ENCODE peak calls at places on chromosomes 12 and 14, in five cellular contexts. S, Z, F, R and P are unnamed samples. For H3K36me3 and H3K27me3, the result is how much of the 10 kb centered on the place peaks cover.

GRCh38 chr12:116887897-116888296 is 6.7 kb upstream of the HRK start:
- DNase-seq in S (no peak), Z (no peak), F (no peak), R (no peak), P (no peak)

GRCh38 chr12:126554599-126554998 is 1489.4 kb downstream of the AACS start:
- DNase-seq in S (no peak), Z (no peak), F (peak), R (no peak), P (peak)

GRCh38 chr14:50452285-50452684 is 55.6 kb upstream of the CDKL1 start:
- DNase-seq in S (no peak), Z (no peak), F (no peak), R (no peak), P (no peak)

GRCh38 chr14:95157987-95158712 is 821 bp upstream of the DICER1 start:
- DNase-seq in S (no peak), Z (no peak), F (no peak), R (peak), P (peak)

GRCh38 chr14:51283402-51283825 is 43.4 kb downstream of the TMX1 start:
- DNase-seq in S (no peak), Z (no peak), F (no peak), R (no peak), P (peak)

GRCh38 chr12:47768323-47768811 is 4.7 kb upstream of the SLC48A1 start:
- DNase-seq in S (no peak), Z (no peak), F (no peak), R (no peak), P (no peak)

GRCh38 chr14:52279405-52279804 is 11.9 kb downstream of the PTGDR start:
- DNase-seq in S (no peak), Z (no peak), F (no peak), R (no peak), P (no peak)

GRCh38 chr12:2691001-2691339 is 103.8 kb upstream of the FKBP4 start:
- DNase-seq in S (no peak), Z (peak), F (peak), R (peak), P (peak)

GRCh38 chr12:10301103-10301502 is 6.6 kb upstream of the KLRD1 start:
- DNase-seq in S (no peak), Z (no peak), F (no peak), R (no peak), P (no peak)

GRCh38 chr14:54202288-54202687 is 194.5 kb upstream of the CDKN3 start:
- DNase-seq in S (no peak), Z (no peak), F (no peak), R (no peak), P (no peak)

GRCh38 chr12:68804654-68805591 is 3.1 kb upstream of the MDM2 start:
- DNase-seq in S (no peak), Z (no peak), F (peak), R (no peak), P (peak)

GRCh38 chr14:32578181-32578580 is 249.1 kb downstream of the AKAP6 start:
- DNase-seq in S (no peak), Z (no peak), F (no peak), R (no peak), P (no peak)

GRCh38 chr12:113934060-113934829 is 31.9 kb downstream of the RBM19 start:
- DNase-seq in S (no peak), Z (no peak), F (no peak), R (no peak), P (no peak)

GRCh38 chr14:65958664-65959562 is 527.3 kb upstream of the CCDC196 start:
- DNase-seq in S (no peak), Z (no peak), F (no peak), R (no peak), P (peak)

GRCh38 chr14:105999361-106000028 is 473.1 kb downstream of the TMEM121 start:
- DNase-seq in S (no peak), Z (peak), F (peak), R (peak), P (peak)

GRCh38 chr12:108832730-108833354 is 24.5 kb downstream of the SSH1 start:
- DNase-seq in S (no peak), Z (no peak), F (no peak), R (no peak), P (no peak)

GRCh38 chr12:105455250-105455649 is 124.8 kb downstream of the C12orf75 start:
- DNase-seq in S (no peak), Z (no peak), F (no peak), R (no peak), P (no peak)

GRCh38 chr12:54258286-54258685 is 21.6 kb downstream of the CBX5 start:
- DNase-seq in S (no peak), Z (no peak), F (no peak), R (no peak), P (no peak)

GRCh38 chr12:89062996-89063395 is 289.3 kb downstream of the DUSP6 start:
- DNase-seq in S (no peak), Z (no peak), F (no peak), R (no peak), P (no peak)

GRCh38 chr12:89918172-89918880 is 209.7 kb upstream of the ATP2B1 start:
- DNase-seq in S (no peak), Z (no peak), F (no peak), R (no peak), P (no peak)

GRCh38 chr12:104701756-104702155 is 245.0 kb downstream of the CHST11 start:
- DNase-seq in S (no peak), Z (no peak), F (no peak), R (no peak), P (no peak)

GRCh38 chr12:112175361-112176155 is 50.2 kb downstream of the TRAFD1 start:
- DNase-seq in S (no peak), Z (no peak), F (no peak), R (no peak), P (peak)

GRCh38 chr14:64826333-64826732 is 53.4 kb downstream of the SPTB start:
- DNase-seq in S (no peak), Z (no peak), F (no peak), R (no peak), P (no peak)

GRCh38 chr12:65828711-65829339 is 4.5 kb downstream of the HMGA2 start:
- DNase-seq in S (no peak), Z (no peak), F (no peak), R (no peak), P (no peak)

DNA sequence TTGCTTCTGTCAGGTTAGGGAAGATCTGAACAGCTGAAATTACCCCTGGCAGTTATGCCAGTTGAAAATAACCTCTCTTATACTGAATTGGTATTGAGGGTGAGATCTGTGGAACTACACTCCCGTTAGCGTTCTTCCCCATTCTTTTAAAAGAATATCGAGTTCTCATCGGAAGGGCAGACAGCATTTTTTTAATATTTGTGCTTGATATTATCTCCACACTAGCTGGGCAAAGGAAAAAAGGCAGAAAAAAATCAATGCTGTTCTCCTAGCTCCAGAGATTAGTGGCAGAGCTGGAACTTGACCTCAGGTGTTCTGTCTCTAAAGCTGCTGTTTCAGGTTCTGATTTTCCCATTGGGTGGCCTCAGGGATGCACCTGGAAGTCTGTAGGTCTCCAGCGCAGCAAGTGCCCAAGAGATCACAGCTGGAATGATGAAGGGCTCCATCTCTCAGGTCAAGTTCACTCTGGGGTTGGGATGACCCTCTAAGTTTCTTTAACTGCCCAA is 67.5 kb downstream of the SLC38A1 start:
- DNase-seq in S (no peak), Z (no peak), F (no peak), R (no peak), P (no peak)
- H3K36me3 ChIP-seq in S (half or more), Z (half or more), F (half or more), R (half or more), P (half or more)

DNA sequence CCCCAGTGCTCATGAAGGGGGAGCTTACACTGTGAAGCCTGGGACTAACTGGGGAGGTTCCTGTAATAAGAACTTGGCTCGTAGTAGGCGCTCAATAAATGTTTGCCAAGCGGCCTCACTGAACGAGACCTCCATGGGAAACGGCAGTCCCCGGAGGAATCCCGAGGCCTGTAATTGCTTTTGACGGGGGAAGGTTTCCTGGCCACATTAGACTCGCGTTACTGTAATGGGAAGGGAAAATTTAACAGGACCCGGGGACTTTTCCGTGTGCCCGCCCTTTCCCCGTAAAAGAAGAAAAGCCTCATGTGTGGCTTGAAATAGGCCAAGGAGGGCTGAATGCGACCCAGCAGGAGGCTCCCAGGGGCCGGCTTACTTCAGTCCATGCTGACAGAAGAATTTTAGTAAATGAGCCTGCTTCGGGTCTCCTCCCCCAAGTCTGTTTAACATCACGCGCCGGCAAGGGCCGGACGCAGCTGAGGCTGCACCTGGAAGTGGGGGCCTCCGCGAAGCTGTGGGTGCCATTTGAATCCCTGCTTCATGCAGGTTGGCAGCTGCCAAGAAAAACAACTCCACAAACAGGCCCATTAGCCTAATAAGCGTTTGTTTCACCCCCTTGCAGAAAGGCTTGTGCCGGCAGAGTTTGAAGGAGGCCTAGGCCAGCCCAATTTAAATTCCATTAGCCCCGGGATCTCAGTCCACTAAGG is 39.8 kb upstream of the PWP1 start:
- DNase-seq in S (no peak), Z (no peak), F (peak), R (no peak), P (peak)
- H3K4me3 ChIP-seq in S (no peak), Z (no peak), F (no peak), R (no peak), P (no peak)

DNA sequence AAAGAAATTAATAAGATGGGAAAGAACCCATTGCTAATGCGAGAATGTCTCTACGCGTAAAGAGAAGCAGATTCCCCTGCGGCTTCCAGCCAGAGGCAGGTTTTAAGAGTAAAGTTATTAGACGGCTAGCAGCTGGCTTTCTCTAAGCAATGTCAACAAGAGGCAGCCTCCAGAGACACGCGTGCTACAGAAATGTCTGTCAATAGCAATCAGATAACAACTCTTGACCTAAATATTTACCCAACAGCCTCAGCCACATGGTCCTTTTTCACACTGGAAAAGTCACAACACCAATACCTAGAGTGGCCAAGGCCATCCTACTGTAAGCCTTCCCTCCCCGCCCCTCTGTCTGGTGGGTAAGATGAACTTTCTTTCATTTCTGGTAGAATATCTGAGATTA is 146.0 kb upstream of the SFSWAP start:
- DNase-seq in S (no peak), Z (no peak), F (no peak), R (no peak), P (no peak)
- H3K27me3 ChIP-seq in S (under half), Z (under half), F (under half), R (under half), P (under half)

DNA sequence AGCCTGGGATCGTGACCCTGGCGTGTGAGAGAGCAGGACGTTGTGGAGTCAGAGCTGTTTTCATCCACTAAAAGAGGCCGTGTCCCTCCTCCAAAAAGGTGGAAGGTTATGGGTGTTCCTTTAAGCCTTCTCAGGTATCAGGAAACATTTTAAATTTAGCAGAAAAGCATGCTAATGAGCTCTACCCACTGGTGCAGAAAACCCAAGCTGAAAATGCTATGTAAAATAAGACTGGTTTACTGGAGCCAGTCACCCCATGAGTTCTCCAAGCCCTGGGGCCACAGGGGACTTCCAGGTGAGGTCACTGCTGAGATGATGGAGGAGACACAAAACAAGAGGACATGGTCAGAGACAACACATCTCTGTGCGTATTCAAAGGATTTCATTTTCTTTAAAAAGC is 14.0 kb downstream of the PRKAB1 start:
- DNase-seq in S (no peak), Z (no peak), F (no peak), R (no peak), P (no peak)
- H3K36me3 ChIP-seq in S (under half), Z (under half), F (half or more), R (under half), P (under half)

GRCh38 chr12:26227376-26227775 is 32.0 kb downstream of the SSPN start:
- DNase-seq in S (no peak), Z (no peak), F (no peak), R (no peak), P (no peak)
- H3K4me3 ChIP-seq in S (peak), Z (no peak), F (peak), R (no peak), P (no peak)

GRCh38 chr14:23439107-23439835 is 3.8 kb upstream of the MYH7 start:
- DNase-seq in S (no peak), Z (no peak), F (no peak), R (no peak), P (no peak)
- H3K27me3 ChIP-seq in S (under half), Z (under half), F (under half), R (under half), P (under half)

DNA sequence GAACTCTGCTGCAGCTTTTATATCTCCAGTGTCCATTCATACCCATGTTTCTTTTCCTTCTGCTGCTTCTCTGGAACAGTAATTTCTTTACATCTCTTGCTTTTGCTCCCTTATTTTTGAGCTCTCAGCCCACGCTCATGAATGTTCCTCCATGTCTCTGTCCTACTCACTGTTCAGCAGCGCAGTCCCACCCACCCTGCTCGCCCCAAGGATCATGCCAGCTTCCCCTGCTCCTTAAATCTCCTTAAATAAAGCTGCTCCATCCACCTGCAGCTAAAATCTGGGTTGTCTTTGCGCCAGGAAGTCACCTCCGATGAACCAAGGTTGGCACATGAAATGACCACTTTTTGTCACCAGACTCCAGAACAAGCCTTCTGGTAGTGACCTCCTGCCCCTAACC is 201.1 kb upstream of the RGS6 start:
- DNase-seq in S (no peak), Z (no peak), F (no peak), R (no peak), P (no peak)
- H3K36me3 ChIP-seq in S (half or more), Z (half or more), F (half or more), R (under half), P (under half)